ENCODE peak calls at places on chromosomes 5 and 9, in seven cellular contexts. I, E, U, H, F, Y and J are unnamed samples.

GRCh38 chr9:124812401-124813016 is 35.6 kb downstream of the OLFML2A start:
- DNase-seq in I (peak), E (peak), U (peak), H (peak), F (no peak), Y (no peak), J (no peak)

GRCh38 chr5:154824070-154824469 is 26.3 kb downstream of the FAXDC2 start:
- DNase-seq in I (peak), E (no peak), U (no peak), H (no peak), F (no peak), Y (no peak), J (no peak)

GRCh38 chr5:102778478-102778877 is 23.4 kb downstream of the PAM start:
- DNase-seq in I (no peak), E (no peak), U (no peak), H (no peak), F (no peak), Y (no peak), J (no peak)

GRCh38 chr9:653856-654387 is 187.6 kb upstream of the DMRT1 start:
- DNase-seq in I (no peak), E (no peak), U (no peak), H (no peak), F (no peak), Y (no peak), J (no peak)

GRCh38 chr5:84383816-84384603 is 670 bp downstream of the EDIL3 start:
- DNase-seq in I (no peak), E (no peak), U (no peak), H (peak), F (no peak), Y (peak), J (no peak)

GRCh38 chr5:68490401-68490800 is 274.8 kb downstream of the PIK3R1 start:
- DNase-seq in I (no peak), E (no peak), U (no peak), H (no peak), F (no peak), Y (no peak), J (no peak)

GRCh38 chr9:130008577-130008976 is 34.4 kb downstream of the FNBP1 start:
- DNase-seq in I (peak), E (no peak), U (no peak), H (no peak), F (no peak), Y (no peak), J (no peak)

GRCh38 chr5:111262153-111262552 is 38.0 kb downstream of the CAMK4 start:
- DNase-seq in I (no peak), E (no peak), U (no peak), H (no peak), F (no peak), Y (no peak), J (no peak)

GRCh38 chr5:2756211-2756746 is 4.8 kb upstream of the IRX2 start:
- DNase-seq in I (no peak), E (no peak), U (no peak), H (no peak), F (no peak), Y (peak), J (no peak)

GRCh38 chr9:26172301-26172700 is 494.1 kb upstream of the TUSC1 start:
- DNase-seq in I (no peak), E (no peak), U (no peak), H (no peak), F (no peak), Y (no peak), J (no peak)

GRCh38 chr9:35135988-35136387 is 20.3 kb upstream of the ATOSB start:
- DNase-seq in I (no peak), E (no peak), U (no peak), H (no peak), F (no peak), Y (no peak), J (no peak)

GRCh38 chr5:307794-308579 is 13.5 kb upstream of the AHRR start:
- DNase-seq in I (no peak), E (no peak), U (no peak), H (no peak), F (no peak), Y (no peak), J (no peak)

GRCh38 chr5:173456751-173457171 is 128.5 kb upstream of the STC2 start:
- DNase-seq in I (no peak), E (no peak), U (no peak), H (no peak), F (no peak), Y (no peak), J (no peak)

GRCh38 chr5:127076730-127077129 is 3.4 kb upstream of the C5orf63 start:
- DNase-seq in I (no peak), E (no peak), U (no peak), H (no peak), F (no peak), Y (no peak), J (no peak)

GRCh38 chr5:38011641-38012188 is 171.9 kb upstream of the GDNF start:
- DNase-seq in I (no peak), E (no peak), U (no peak), H (no peak), F (no peak), Y (no peak), J (no peak)

GRCh38 chr5:115857621-115858349 is 16.1 kb downstream of the AP3S1 start:
- DNase-seq in I (no peak), E (no peak), U (no peak), H (no peak), F (no peak), Y (no peak), J (no peak)

GRCh38 chr9:2962471-2963172 is 118.7 kb upstream of the PUM3 start:
- DNase-seq in I (no peak), E (no peak), U (no peak), H (no peak), F (no peak), Y (no peak), J (no peak)

GRCh38 chr9:29203216-29203930 is 1630.1 kb upstream of the C9orf72 start:
- DNase-seq in I (no peak), E (no peak), U (no peak), H (no peak), F (no peak), Y (no peak), J (no peak)

GRCh38 chr9:108272350-108272899 is 583.4 kb downstream of the ACTL7B start:
- DNase-seq in I (peak), E (peak), U (peak), H (peak), F (no peak), Y (peak), J (no peak)

GRCh38 chr5:95878417-95879323 is 56.1 kb upstream of the GLRX start:
- DNase-seq in I (peak), E (no peak), U (no peak), H (no peak), F (peak), Y (no peak), J (no peak)

GRCh38 chr9:96523429-96523828 is 73.5 kb downstream of the HABP4 start:
- DNase-seq in I (no peak), E (no peak), U (no peak), H (no peak), F (no peak), Y (no peak), J (no peak)

DNA sequence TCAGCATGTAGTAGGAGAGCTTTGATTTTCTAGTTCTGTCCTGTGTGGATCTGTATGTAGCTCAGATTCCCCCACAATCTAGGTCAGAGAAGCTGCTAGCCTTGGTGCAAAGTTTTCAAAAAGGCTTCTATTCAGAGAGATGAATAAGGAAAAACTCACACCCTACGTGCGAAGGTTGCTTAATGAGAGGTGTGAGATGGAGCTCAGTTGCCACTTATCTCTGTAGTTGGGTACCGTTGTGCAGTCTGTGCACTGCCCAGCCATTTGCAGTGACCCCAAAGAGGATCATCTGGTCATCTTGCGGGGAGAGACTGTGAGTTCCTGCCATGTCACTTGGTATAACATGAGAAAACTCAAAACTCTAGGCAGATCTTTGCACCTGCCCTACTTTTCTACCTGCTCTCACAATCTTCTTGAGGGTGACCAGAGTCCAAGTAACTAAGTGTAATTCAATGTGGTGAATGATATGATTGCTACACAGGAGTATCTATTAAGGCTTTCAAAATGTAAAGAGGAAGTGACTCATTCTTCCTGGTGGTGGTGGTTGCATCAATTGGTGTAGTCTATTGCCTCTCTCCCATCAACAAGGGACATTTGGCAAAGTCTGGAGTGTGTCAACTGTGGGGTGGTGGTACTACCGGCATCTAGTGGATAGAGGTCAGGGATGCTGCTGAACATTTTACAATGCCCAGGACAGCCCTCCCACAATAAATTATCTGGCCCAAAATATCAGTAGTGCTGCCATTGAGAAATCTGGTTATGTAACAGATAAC is 65.2 kb downstream of the TMC1 start:
- DNase-seq in I (no peak), E (no peak), U (no peak), H (no peak), F (no peak), Y (no peak), J (no peak)
- TF ChIP-seq CTCF in I (no peak), E (peak), U (no peak), H (peak), F (no peak), Y (no peak), J (no peak)

GRCh38 chr9:131771646-131772045 is 31.8 kb upstream of the RAPGEF1 start:
- DNase-seq in I (no peak), E (no peak), U (no peak), H (no peak), F (no peak), Y (no peak), J (no peak)

GRCh38 chr9:131772940-131773339 is 33.1 kb upstream of the RAPGEF1 start:
- DNase-seq in I (no peak), E (no peak), U (no peak), H (no peak), F (no peak), Y (no peak), J (no peak)

GRCh38 chr9:131774636-131775035 is 34.8 kb upstream of the RAPGEF1 start:
- DNase-seq in I (no peak), E (no peak), U (no peak), H (no peak), F (no peak), Y (no peak), J (no peak)

GRCh38 chr9:131776036-131776435 is 36.2 kb upstream of the RAPGEF1 start:
- DNase-seq in I (no peak), E (no peak), U (no peak), H (no peak), F (no peak), Y (no peak), J (no peak)

GRCh38 chr9:131773911-131774379 is 34.1 kb upstream of the RAPGEF1 start:
- DNase-seq in I (peak), E (peak), U (no peak), H (no peak), F (no peak), Y (peak), J (no peak)
- TF ChIP-seq SIN3A in I (no peak), E (no peak), U (no peak), H (no peak), F (no peak), Y (no peak), J (no peak)

GRCh38 chr9:6869081-6869948 is 111.5 kb downstream of the KDM4C start:
- DNase-seq in I (no peak), E (no peak), U (no peak), H (peak), F (no peak), Y (no peak), J (no peak)
- TF ChIP-seq CTCF in I (no peak), E (no peak), U (no peak), H (no peak), F (no peak), Y (no peak), J (no peak)

GRCh38 chr5:74054139-74054538 is 428.1 kb downstream of the ARHGEF28 start:
- DNase-seq in I (no peak), E (no peak), U (no peak), H (peak), F (no peak), Y (no peak), J (no peak)

GRCh38 chr5:74052441-74052840 is 426.4 kb downstream of the ARHGEF28 start:
- DNase-seq in I (no peak), E (no peak), U (no peak), H (no peak), F (no peak), Y (no peak), J (no peak)

GRCh38 chr5:74055446-74056097 is 429.6 kb downstream of the ARHGEF28 start:
- DNase-seq in I (no peak), E (no peak), U (no peak), H (no peak), F (no peak), Y (no peak), J (no peak)

GRCh38 chr5:74056102-74056788 is 430.2 kb downstream of the ARHGEF28 start:
- DNase-seq in I (no peak), E (no peak), U (no peak), H (no peak), F (no peak), Y (no peak), J (no peak)

GRCh38 chr5:74056789-74057164 is 430.8 kb downstream of the ARHGEF28 start:
- DNase-seq in I (peak), E (no peak), U (no peak), H (no peak), F (no peak), Y (no peak), J (no peak)
- TF ChIP-seq SIN3A in I (no peak), E (no peak), U (no peak), H (no peak), F (no peak), Y (no peak), J (no peak)